ENCODE peak calls at places on chromosomes 5 and 9, in four cellular contexts. T is IMR-90; N is CD4-positive, alpha-beta T cell; Y is endothelial cell. P is an unnamed sample.

GRCh38 chr5:57784106-57784505 is 301.5 kb upstream of the ACTBL2 start:
- DNase-seq in Y (no peak), N (no peak), T (no peak), P (no peak)

GRCh38 chr5:107483625-107484024 is 187.1 kb downstream of the EFNA5 start:
- DNase-seq in T (no peak), N (no peak), Y (no peak), P (no peak)

GRCh38 chr5:80904533-80905187 is 55.5 kb upstream of the RASGRF2 start:
- DNase-seq in T (no peak), N (no peak), Y (no peak), P (no peak)

GRCh38 chr9:32783168-32783891 is at the start of gene TMEM215:
- DNase-seq in N (no peak), Y (peak; percentile 61), T (no peak), P (no peak)

GRCh38 chr5:10219068-10219467 is 30.6 kb downstream of the ATPSCKMT start:
- DNase-seq in N (no peak), Y (no peak), T (no peak), P (no peak)

GRCh38 chr9:135946392-135946994 is 14.7 kb downstream of the UBAC1 start:
- DNase-seq in N (no peak), Y (no peak), T (no peak), P (no peak)

GRCh38 chr9:127975376-127976315 is 5.1 kb downstream of the EEIG1 start:
- DNase-seq in T (no peak), N (no peak), Y (no peak), P (no peak)

GRCh38 chr9:110426052-110426709 is 88.5 kb upstream of the TXNDC8 start:
- DNase-seq in Y (no peak), T (peak; percentile 44), N (no peak), P (no peak)

GRCh38 chr9:15416880-15417279 is 5.8 kb upstream of the SNAPC3 start:
- DNase-seq in N (peak; percentile 35), T (peak; percentile 65), Y (peak; percentile 47), P (no peak)

GRCh38 chr5:64585654-64586053 is 79.8 kb downstream of the RGS7BP start:
- DNase-seq in T (no peak), N (no peak), Y (no peak), P (no peak)

GRCh38 chr9:99385814-99386279 is 163.8 kb downstream of the SEC61B start:
- DNase-seq in Y (no peak), N (no peak), T (peak; percentile 52), P (no peak)

GRCh38 chr5:177537389-177538361 is 16.7 kb downstream of the FAM193B start:
- DNase-seq in T (peak; percentile 95), Y (no peak), N (no peak), P (no peak)

GRCh38 chr5:89213584-89213983 is 330.6 kb upstream of the MEF2C start:
- DNase-seq in T (peak; percentile 60), Y (no peak), N (no peak), P (no peak)

GRCh38 chr9:137970098-137970497 is 92.5 kb downstream of the CACNA1B start:
- DNase-seq in T (no peak), Y (no peak), N (no peak), P (no peak)

GRCh38 chr9:5920860-5921328 is 30.2 kb downstream of the MLANA start:
- DNase-seq in T (peak; percentile 38), Y (no peak), N (no peak), P (no peak)

GRCh38 chr9:20188616-20189212 is 399.9 kb upstream of the SLC24A2 start:
- DNase-seq in T (no peak), N (no peak), Y (no peak), P (no peak)

GRCh38 chr5:102231693-102232619 is 64.1 kb downstream of the SLCO4C1 start:
- DNase-seq in N (no peak), T (no peak), Y (no peak), P (no peak)

GRCh38 chr5:158546748-158547147 is 553.0 kb downstream of the EBF1 start:
- DNase-seq in Y (no peak), N (no peak), T (no peak), P (no peak)

GRCh38 chr5:61332891-61333350 is 863 bp downstream of the ZSWIM6 start:
- DNase-seq in N (peak; percentile 19), T (peak; percentile 66), Y (peak; percentile 53), P (no peak)

GRCh38 chr5:150021491-150022162 is 21.1 kb downstream of the HMGXB3 start:
- DNase-seq in N (no peak), T (peak; percentile 19), Y (no peak), P (no peak)

GRCh38 chr5:118233601-118234000 is 754.7 kb downstream of the DTWD2 start:
- DNase-seq in N (no peak), Y (no peak), T (no peak), P (no peak)

GRCh38 chr9:135402739-135403695 is 76.6 kb upstream of the PPP1R26 start:
- DNase-seq in Y (no peak), N (no peak), T (no peak), P (no peak)

DNA sequence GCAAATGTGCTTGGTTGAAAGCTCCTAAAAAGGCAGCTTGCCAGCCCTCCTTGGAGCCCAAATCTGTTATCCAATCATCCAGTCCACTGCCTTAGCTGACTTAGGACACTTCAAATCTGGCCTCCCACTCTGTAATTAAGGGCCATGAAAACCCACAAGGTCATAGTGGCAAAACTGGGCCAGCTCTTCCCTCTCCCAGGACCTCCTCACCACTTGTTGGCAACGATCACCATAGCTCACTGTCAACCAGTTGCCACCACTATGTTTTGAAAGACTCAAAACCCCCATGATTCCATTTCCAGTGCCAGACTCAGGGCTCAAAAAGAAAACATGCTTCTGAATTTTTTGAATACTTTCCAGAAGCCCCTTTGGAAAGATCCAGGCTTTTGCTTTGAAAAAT is 107.5 kb downstream of the NREP start:
- DNase-seq in T (no peak), N (no peak), Y (no peak), P (no peak)
- TF ChIP-seq CTCF in T (no peak), N (no peak), Y (no peak), P (no peak)

DNA sequence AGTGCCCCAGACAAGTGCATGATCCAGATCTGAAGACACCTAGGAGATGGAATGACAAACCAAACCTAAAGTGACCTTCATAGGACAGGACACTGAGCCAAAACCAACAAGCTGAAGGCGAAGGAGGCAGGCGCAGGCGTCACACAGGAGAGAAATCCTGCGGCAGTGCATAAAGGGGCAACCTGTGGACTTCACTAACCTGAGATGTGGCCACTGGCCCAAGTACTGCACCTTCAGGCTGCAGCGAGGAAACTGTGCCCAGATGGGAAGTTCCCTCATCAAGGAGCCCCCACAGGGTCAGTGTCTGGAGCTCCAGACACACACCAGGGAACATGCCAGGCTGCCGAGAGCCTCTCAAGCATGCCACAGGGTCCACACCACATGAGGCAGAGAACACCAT is 3.7 kb downstream of the IPPK start:
- DNase-seq in T (no peak), Y (no peak), N (no peak), P (no peak)
- TF ChIP-seq CTCF in T (no peak), Y (no peak), N (no peak), P (no peak)

GRCh38 chr5:95842955-95843544 is 20.5 kb upstream of the GLRX start:
- DNase-seq in T (peak; percentile 75), Y (peak; percentile 44), N (peak; percentile 55), P (no peak)
- TF ChIP-seq CTCF in T (peak; percentile 34), Y (no peak), N (peak; percentile 52), P (no peak)

GRCh38 chr9:37311938-37312730 is 110.4 kb upstream of the GRHPR start:
- DNase-seq in T (peak; percentile 85), Y (no peak), N (no peak), P (no peak)

GRCh38 chr9:37309136-37309535 is 113.4 kb upstream of the GRHPR start:
- DNase-seq in T (peak; percentile 37), N (no peak), Y (no peak), P (no peak)
- TF ChIP-seq CTCF in T (peak; percentile 40), N (peak; percentile 16), Y (no peak), P (no peak)

GRCh38 chr9:129476821-129477611 is 143.9 kb downstream of the C9orf50 start:
- DNase-seq in N (no peak), Y (no peak), T (peak; percentile 49), P (no peak)

GRCh38 chr9:129471201-129472019 is 149.5 kb downstream of the C9orf50 start:
- DNase-seq in Y (no peak), T (no peak), N (no peak), P (no peak)

GRCh38 chr9:129472651-129473102 is 148.2 kb downstream of the C9orf50 start:
- DNase-seq in T (no peak), Y (peak; percentile 75), N (no peak), P (no peak)

GRCh38 chr9:129474740-129475404 is 146.0 kb downstream of the C9orf50 start:
- DNase-seq in N (no peak), T (no peak), Y (no peak), P (no peak)

DNA sequence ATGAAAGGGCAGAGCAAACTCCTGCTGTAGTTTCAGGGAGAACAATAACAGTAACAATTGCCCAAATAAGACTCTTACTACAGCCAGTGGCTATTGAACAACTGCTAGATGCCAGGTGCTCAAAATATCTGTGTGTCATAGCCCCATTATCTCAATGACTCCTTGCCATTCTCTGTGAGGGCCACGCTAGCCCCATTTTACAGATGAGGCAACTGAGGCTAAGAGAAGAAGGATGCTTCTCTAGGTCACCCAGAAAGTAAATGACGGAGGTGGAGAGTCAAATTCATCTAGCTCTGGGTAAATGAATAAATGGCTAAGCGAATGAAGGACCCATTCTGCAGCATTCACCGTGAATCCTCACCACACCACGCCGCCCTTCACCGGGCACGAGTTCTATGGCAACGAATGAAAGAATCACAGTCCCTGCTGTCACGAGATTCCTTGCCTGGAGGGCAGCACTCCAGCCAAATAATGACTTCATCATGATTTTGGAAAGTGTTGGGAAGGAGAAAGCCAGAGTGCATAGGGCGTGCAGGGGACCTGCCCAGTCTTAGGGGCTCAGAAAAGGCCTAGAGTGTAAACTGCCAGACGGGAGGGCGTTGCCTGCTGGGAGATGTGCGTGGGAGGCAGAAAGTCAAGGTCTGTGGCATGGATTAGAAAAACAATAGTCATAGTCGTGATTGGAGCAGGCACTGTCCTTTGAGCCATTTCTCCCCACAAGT is 147.2 kb downstream of the C9orf50 start:
- DNase-seq in N (no peak), T (peak; percentile 58), Y (no peak), P (no peak)
- TF ChIP-seq CTCF in N (no peak), T (no peak), Y (no peak), P (no peak)

DNA sequence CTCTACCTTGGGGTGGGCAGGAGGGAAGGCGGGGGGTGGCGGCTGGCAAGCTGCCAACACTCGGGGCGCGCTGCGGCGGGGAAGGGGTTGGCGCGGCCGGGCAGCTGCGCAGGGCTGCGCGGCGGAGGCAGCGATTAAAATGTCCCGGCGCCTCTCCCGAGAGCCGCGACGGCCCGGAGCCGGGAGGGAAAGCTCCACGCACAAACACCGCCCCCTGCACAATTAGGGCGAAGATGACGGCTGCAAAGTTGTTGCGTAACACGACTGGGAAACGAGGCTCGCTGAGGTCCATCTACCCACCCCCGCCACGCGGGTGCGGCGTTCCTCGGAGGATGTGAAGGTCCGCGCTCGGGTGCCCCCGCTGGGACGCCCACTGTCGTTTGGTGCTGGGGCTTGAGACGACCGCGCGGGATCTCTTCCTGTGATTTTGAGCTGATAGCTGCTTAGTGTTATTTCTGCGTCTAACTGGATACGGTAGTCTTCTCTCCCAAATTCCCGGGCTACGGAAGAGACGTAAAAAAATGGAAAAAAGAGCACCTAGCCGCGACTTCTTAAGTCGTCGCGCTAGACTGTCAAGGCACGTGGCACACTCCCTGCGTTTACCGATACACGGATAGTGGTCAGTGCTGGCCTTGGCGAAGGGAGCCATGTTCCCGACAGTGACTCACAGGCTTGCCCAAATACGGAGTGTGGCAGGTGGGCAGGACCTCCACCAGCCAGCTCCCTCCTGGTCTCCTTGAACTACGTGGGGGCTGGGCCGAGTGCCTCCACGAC is 958 bp upstream of the NFIL3 start:
- DNase-seq in Y (peak; percentile 48), N (peak; percentile 47), T (peak; percentile 89), P (peak; percentile 87)
- TF ChIP-seq CTCF in Y (no peak), N (no peak), T (peak; percentile 24), P (no peak)

P was measured in omental fat pad.